ENCODE peak calls at places on chromosomes 12 and 14, in six cellular contexts. N is breast epithelium; U is NT2/D1; P is heart right ventricle; S is PC-3; A is CD8-positive, alpha-beta T cell. H is an unnamed sample. For H3K9me3, the result is how much of the 10 kb centered on the place peaks cover.

GRCh38 chr14:92994131-92994676 is 71.3 kb downstream of the CHGA start:
- DNase-seq in N (no peak), U (no peak), P (peak), S (no peak), A (no peak), H (no peak)

GRCh38 chr14:73602994-73603393 is 9.3 kb upstream of the ACOT6 start:
- DNase-seq in N (no peak), U (no peak), P (no peak), S (peak), A (no peak), H (no peak)

GRCh38 chr14:43981135-43981787 is 525.8 kb downstream of the FSCB start:
- DNase-seq in N (no peak), U (no peak), P (no peak), S (no peak), A (no peak), H (no peak)

GRCh38 chr12:124904306-124905098 is 9.9 kb downstream of the UBC start:
- DNase-seq in N (peak), U (no peak), P (peak), S (peak), A (no peak), H (no peak)

GRCh38 chr14:55446127-55446736 is 5.8 kb upstream of the TBPL2 start:
- DNase-seq in N (no peak), U (peak), P (no peak), S (peak), A (peak), H (no peak)

GRCh38 chr12:89461649-89462612 is 62.7 kb downstream of the GALNT4 start:
- DNase-seq in N (no peak), U (no peak), P (no peak), S (peak), A (no peak), H (no peak)

GRCh38 chr12:130449291-130449690 is 111.6 kb downstream of the PIWIL1 start:
- DNase-seq in N (no peak), U (no peak), P (no peak), S (no peak), A (no peak), H (no peak)

GRCh38 chr12:2877959-2878732 is 1.1 kb downstream of the RHNO1 start:
- DNase-seq in N (no peak), U (peak), P (no peak), S (no peak), A (no peak), H (no peak)

GRCh38 chr12:112309797-112310196 is 72.4 kb downstream of the HECTD4 start:
- DNase-seq in N (no peak), U (no peak), P (no peak), S (no peak), A (no peak), H (no peak)

GRCh38 chr12:127245437-127245836 is 1021.5 kb upstream of the TMEM132C start:
- DNase-seq in N (no peak), U (no peak), P (no peak), S (peak), A (no peak), H (no peak)

GRCh38 chr12:130649101-130649571 is 67.0 kb downstream of the RIMBP2 start:
- DNase-seq in N (no peak), U (no peak), P (no peak), S (no peak), A (no peak), H (no peak)

GRCh38 chr14:62592877-62593276 is 452.4 kb downstream of the KCNH5 start:
- DNase-seq in N (no peak), U (no peak), P (no peak), S (peak), A (no peak), H (no peak)

GRCh38 chr14:57073986-57074385 is 194.7 kb downstream of the EXOC5 start:
- DNase-seq in N (no peak), U (no peak), P (no peak), S (no peak), A (no peak), H (no peak)

GRCh38 chr14:29548948-29549370 is 378.7 kb downstream of the PRKD1 start:
- DNase-seq in N (no peak), U (peak), P (no peak), S (peak), A (no peak), H (no peak)

GRCh38 chr14:29353473-29353872 is 574.2 kb downstream of the PRKD1 start:
- DNase-seq in N (no peak), U (no peak), P (no peak), S (no peak), A (no peak), H (no peak)

GRCh38 chr12:110639336-110640178 is 25.6 kb downstream of the TCTN1 start:
- DNase-seq in N (no peak), U (no peak), P (no peak), S (peak), A (no peak), H (no peak)

GRCh38 chr14:98233656-98234055 is 1038.3 kb downstream of the BCL11B start:
- DNase-seq in N (no peak), U (peak), P (no peak), S (no peak), A (no peak), H (no peak)

GRCh38 chr14:76484355-76484754 is 108.4 kb downstream of the ESRRB start:
- DNase-seq in N (no peak), U (no peak), P (no peak), S (no peak), A (no peak), H (no peak)

GRCh38 chr14:83689265-83689664 is 1840.7 kb upstream of the FLRT2 start:
- DNase-seq in N (no peak), U (no peak), P (no peak), S (no peak), A (no peak), H (no peak)

GRCh38 chr12:12229556-12230092 is 37.2 kb downstream of the LRP6 start:
- DNase-seq in N (no peak), U (no peak), P (no peak), S (no peak), A (no peak), H (no peak)

GRCh38 chr12:102343361-102344121 is 136.8 kb downstream of the IGF1 start:
- DNase-seq in N (no peak), U (no peak), P (no peak), S (no peak), A (no peak), H (no peak)

GRCh38 chr14:62914025-62914424 is 131.2 kb downstream of the KCNH5 start:
- DNase-seq in N (no peak), U (no peak), P (no peak), S (no peak), A (no peak), H (no peak)

GRCh38 chr12:124162151-124163110 is 132.5 kb upstream of the RFLNA start:
- DNase-seq in N (no peak), U (no peak), P (no peak), S (peak), A (no peak), H (no peak)

GRCh38 chr14:81323621-81324400 is 76.3 kb downstream of the STON2 start:
- DNase-seq in N (peak), U (peak), P (no peak), S (peak), A (no peak), H (no peak)

GRCh38 chr14:100375273-100375962 is 52.3 kb downstream of the SLC25A47 start:
- DNase-seq in N (no peak), U (no peak), P (peak), S (peak), A (peak), H (no peak)

GRCh38 chr12:25864287-25864686 is 94.2 kb upstream of the RASSF8 start:
- DNase-seq in N (no peak), U (no peak), P (no peak), S (no peak), A (no peak), H (no peak)

GRCh38 chr12:121792607-121793500 is 634 bp downstream of the RHOF start:
- DNase-seq in N (no peak), U (no peak), P (peak), S (peak), A (peak), H (peak)

GRCh38 chr14:86574778-86575129 is 1044.8 kb downstream of the FLRT2 start:
- DNase-seq in N (no peak), U (no peak), P (no peak), S (no peak), A (no peak), H (no peak)

GRCh38 chr14:75156901-75157300 is 19.5 kb downstream of the TMED10 start:
- DNase-seq in N (no peak), U (no peak), P (no peak), S (peak), A (no peak), H (no peak)

GRCh38 chr12:27840229-27840999 is 60.4 kb upstream of the MANSC4 start:
- DNase-seq in N (no peak), U (no peak), P (no peak), S (peak), A (no peak), H (no peak)

GRCh38 chr12:88391556-88391955 is 188.7 kb downstream of the KITLG start:
- DNase-seq in N (no peak), U (no peak), P (no peak), S (peak), A (no peak), H (no peak)

GRCh38 chr14:105537580-105538474 is 11.4 kb downstream of the TMEM121 start:
- DNase-seq in N (no peak), U (no peak), P (peak), S (peak), A (peak), H (peak)

GRCh38 chr12:2299207-2299606 is 246.4 kb downstream of the CACNA1C start:
- DNase-seq in N (peak), U (no peak), P (no peak), S (no peak), A (no peak), H (no peak)

GRCh38 chr14:103856105-103856504 is 8.7 kb upstream of the PPP1R13B start:
- DNase-seq in N (no peak), U (no peak), P (no peak), S (no peak), A (no peak), H (no peak)

GRCh38 chr14:43938588-43939281 is 568.3 kb downstream of the FSCB start:
- DNase-seq in N (no peak), U (no peak), P (no peak), S (no peak), A (no peak), H (no peak)

GRCh38 chr14:101337053-101337452 is 224.2 kb upstream of the DIO3 start:
- DNase-seq in N (no peak), U (no peak), P (no peak), S (no peak), A (no peak), H (no peak)

GRCh38 chr14:24889843-24890242 is 160.1 kb downstream of the STXBP6 start:
- DNase-seq in N (no peak), U (no peak), P (no peak), S (no peak), A (no peak), H (no peak)

GRCh38 chr14:24890716-24891115 is 159.2 kb downstream of the STXBP6 start:
- DNase-seq in N (no peak), U (no peak), P (no peak), S (no peak), A (no peak), H (no peak)

GRCh38 chr14:24894583-24895242 is 155.2 kb downstream of the STXBP6 start:
- DNase-seq in N (no peak), U (no peak), P (no peak), S (no peak), A (no peak), H (no peak)

GRCh38 chr14:24892730-24893059 is 157.3 kb downstream of the STXBP6 start:
- DNase-seq in N (no peak), U (no peak), P (no peak), S (no peak), A (no peak), H (no peak)

DNA sequence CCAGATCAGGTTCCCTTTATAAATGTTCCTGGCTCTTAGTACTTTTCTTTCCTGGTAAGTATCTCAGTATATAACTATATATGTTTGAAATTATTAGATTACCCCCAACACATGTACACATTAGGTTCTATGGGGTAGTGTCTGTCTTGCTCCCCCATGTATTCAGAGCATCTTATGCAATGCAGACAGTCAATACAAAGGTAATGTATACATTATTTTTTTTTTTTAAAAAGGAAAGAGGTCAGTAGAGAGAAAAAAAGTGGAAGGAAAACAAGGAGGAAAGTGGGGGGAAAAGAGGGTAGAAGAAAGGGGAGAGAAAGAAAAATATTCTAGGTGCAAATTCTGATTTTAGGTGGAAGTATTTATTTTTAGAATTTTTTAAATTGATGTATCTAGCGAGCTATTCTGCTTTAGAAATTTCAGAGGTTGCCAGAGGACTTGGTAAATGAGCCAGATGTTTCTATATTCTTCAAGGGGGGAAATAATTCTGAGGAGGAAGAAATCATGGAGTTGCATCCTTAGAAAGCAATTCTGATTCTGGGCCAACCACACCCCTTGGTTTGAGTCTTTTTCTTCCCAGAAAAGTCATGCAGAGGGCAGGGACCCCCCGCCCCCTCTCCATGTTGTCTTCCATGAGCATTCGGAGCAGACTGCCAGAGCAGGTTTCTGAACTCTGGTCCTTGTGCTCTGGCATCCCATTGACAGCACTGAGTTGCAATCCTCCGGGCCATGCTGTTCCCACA is 157.8 kb downstream of the STXBP6 start:
- DNase-seq in N (no peak), U (no peak), P (no peak), S (no peak), A (no peak), H (no peak)
- H3K9me3 ChIP-seq in N (under half), U (under half), P (under half), S (under half), A (under half), H (under half)

DNA sequence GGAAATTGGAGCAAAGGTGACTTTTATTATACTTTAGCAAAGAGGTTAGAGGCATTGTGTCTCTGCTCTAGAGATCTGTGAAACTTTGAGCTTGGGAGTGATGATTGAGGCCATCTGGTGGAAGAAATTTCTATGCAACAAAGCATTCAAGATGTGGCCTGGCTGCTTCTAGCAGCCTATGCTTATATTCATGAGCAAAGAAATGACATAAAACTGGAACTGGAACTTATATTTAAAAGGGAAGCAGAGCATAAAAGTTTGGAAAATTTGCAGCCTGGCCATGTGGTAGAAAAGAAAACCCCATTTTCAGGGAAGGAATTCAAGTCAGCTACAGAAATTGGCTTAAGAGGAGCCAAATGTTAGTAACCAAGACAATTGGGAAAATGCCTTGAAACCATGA is 70.4 kb downstream of the SDR9C7 start:
- DNase-seq in N (no peak), U (no peak), P (no peak), S (no peak), A (no peak), H (no peak)
- H3K9me3 ChIP-seq in N (under half), U (half or more), P (under half), S (half or more), A (under half), H (under half)

GRCh38 chr12:32688786-32689185 is 9.7 kb downstream of the DNM1L start:
- DNase-seq in N (no peak), U (no peak), P (no peak), S (no peak), A (no peak), H (no peak)

GRCh38 chr12:32692358-32692757 is 13.3 kb downstream of the DNM1L start:
- DNase-seq in N (no peak), U (no peak), P (no peak), S (no peak), A (no peak), H (no peak)

GRCh38 chr12:32695787-32696186 is 16.7 kb downstream of the DNM1L start:
- DNase-seq in N (no peak), U (no peak), P (no peak), S (no peak), A (no peak), H (no peak)

GRCh38 chr12:32686340-32686739 is 7.2 kb downstream of the DNM1L start:
- DNase-seq in N (no peak), U (no peak), P (no peak), S (no peak), A (no peak), H (no peak)

DNA sequence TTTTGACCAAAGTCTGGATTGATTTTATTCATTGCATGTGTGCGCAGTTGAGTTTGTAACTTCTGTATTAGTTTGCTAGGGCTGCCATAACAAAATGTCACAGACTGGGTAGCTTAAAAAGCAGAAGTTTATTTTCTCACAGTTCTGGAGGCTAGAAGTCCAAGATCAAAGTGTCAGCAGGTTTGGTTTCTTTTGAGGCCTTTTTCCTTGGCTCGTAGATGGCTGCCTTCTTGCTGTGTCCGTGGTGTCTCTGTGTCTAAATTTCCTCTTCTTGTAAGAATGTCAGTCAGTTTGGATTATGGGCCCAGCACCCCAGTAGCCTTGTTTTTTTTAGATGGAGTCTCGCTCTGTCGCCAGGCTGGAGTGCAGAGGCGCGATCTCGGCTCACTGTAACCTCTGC is 11.8 kb downstream of the DNM1L start:
- DNase-seq in N (no peak), U (no peak), P (no peak), S (no peak), A (no peak), H (no peak)
- H3K9me3 ChIP-seq in N (under half), U (under half), P (under half), S (under half), A (under half), H (under half)

DNA sequence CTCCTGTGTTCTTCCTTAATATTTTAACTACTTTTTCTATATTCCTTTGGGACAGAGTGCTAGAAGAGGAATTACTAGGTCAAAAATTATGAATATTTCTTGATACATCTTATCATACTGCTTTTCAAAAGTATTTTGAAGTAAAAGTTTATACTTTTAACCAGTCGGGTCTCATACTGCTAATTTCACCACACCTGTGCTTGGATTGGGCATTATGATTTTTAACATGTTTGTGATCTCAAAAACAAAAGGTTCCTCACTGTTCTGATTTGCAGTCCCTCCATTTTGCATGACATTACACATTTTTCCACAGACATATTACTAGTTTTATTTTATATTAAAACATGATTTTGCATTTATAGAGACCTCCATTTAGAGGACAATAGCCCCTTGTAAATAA is 32.9 kb downstream of the MRPL42 start:
- DNase-seq in N (no peak), U (no peak), P (no peak), S (no peak), A (no peak), H (no peak)
- H3K9me3 ChIP-seq in N (under half), U (under half), P (under half), S (under half), A (under half), H (under half)

DNA sequence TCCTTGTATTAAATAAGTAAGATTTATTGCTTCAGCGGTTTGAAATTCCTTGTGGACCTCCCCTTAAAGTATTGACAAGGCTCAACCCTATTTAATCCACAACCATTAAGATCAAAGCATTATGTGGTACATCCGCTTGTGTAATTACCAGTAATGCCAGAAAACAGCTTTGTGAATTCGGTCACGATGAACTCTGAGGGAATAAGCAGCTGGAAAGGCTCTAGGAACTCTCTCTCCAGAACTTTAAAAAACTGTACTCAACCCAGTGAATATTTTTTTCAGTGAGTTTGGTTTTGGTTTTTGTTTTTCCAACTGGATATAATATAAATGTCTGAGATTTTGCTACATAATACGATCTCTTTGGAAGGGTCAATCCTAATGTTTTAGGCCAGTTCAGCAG is 49.3 kb upstream of the DIO2 start:
- DNase-seq in N (no peak), U (no peak), P (no peak), S (no peak), A (no peak), H (no peak)
- H3K9me3 ChIP-seq in N (under half), U (under half), P (under half), S (under half), A (under half), H (under half)